ENCODE peak calls at places on chromosomes 16 and 17, in five cellular contexts. Z, G, T, I and Y are unnamed samples.

GRCh38 chr16:70588565-70588964 is 57.8 kb upstream of the IL34 start:
- DNase-seq in Z (no peak), G (no peak), T (no peak), I (no peak), Y (no peak)

GRCh38 chr17:1645207-1646171 is at the start of gene SCARF1:
- DNase-seq in Z (peak), G (peak), T (no peak), I (peak), Y (no peak)

GRCh38 chr16:25608002-25608401 is 83.8 kb upstream of the HS3ST4 start:
- DNase-seq in Z (peak), G (no peak), T (no peak), I (no peak), Y (no peak)

GRCh38 chr17:76384987-76385891 is 830 bp downstream of the SPHK1 start:
- DNase-seq in Z (peak), G (peak), T (peak), I (no peak), Y (peak)

GRCh38 chr17:47414612-47415011 is 90.9 kb downstream of the EFCAB13 start:
- DNase-seq in Z (no peak), G (no peak), T (no peak), I (no peak), Y (no peak)

GRCh38 chr17:55157165-55157564 is 107.6 kb upstream of the HLF start:
- DNase-seq in Z (no peak), G (no peak), T (no peak), I (peak), Y (peak)

GRCh38 chr16:23801387-23801786 is 34.4 kb upstream of the PRKCB start:
- DNase-seq in Z (peak), G (peak), T (peak), I (peak), Y (peak)

GRCh38 chr17:73325527-73325842 is 13.7 kb upstream of the CDC42EP4 start:
- DNase-seq in Z (no peak), G (no peak), T (no peak), I (no peak), Y (peak)

GRCh38 chr16:24699151-24699723 is 30.2 kb upstream of the TNRC6A start:
- DNase-seq in Z (no peak), G (no peak), T (no peak), I (no peak), Y (no peak)

DNA sequence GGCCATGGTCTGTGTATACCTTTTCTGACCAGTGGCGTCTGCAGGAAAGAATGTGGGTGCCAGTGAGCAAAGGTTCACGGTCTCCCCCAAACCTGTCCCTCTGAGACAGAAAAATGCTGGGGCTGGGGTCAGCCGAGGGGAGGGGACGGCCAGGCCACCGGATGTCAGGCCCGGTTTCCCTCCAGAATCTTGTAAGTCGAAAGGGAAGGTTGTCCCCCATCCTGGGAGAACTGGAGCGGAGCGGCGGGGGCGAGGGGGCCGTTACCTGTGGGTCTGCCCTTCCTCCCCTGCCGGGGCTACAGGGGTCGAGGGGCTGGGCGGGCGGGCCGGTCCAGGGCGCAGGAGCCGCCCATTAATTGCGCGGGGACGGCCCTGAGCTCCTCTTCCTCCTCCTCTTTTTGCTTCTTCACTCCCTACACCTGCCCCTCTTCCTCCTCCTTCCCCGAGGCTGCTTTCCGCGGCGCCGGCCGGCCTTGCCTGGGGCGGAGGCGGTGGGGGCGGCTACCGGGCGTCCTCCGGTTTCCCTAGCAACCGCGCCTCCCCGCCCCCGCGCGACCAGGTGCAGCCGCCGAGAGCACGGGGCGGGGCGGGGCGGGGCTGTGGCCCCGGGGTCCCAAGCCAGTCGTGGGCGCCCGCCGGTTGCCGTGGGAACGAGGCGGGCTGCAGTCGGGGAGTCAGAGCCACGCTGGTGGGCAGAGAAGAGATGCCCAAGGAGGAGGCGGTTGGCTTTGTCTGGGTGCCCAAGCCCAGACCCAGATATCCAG is at the start of gene MARCHF10:
- DNase-seq in Z (peak), G (no peak), T (peak), I (no peak), Y (no peak)
- H3K27ac ChIP-seq in Z (no peak), G (no peak), T (no peak), I (no peak), Y (no peak)

DNA sequence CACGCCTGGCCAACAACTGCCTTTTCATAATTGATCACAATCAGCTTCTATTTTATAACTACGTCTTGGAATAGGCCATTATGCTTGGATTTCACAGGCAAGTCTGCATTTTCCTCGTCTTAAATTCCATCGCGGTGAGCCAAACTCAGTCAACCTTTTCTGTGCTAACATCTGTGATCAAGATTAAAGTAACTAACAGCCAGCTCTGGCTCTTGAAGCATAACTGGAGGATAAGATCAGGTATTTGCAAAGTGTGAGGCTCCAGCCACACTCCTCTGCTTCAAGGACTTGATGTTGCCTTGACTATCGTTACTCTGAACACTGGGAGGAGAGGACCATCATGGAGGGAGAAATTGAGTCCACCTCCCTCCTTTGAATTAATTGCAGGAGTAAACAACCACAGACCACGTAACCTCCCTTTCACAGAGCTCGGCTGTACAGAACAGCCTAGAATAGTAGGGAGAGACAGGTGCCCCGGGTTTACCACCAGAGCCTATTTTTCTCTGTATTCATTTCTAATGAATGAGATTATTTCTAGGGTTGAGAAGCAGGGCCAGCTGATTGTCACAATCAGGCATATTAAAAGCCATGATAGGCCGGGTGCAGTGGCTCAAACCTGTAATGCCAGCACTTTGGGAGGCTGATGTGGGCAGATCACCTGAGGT is 143.0 kb downstream of the XYLT1 start:
- DNase-seq in Z (no peak), G (no peak), T (no peak), I (no peak), Y (no peak)
- H3K27ac ChIP-seq in Z (no peak), G (no peak), T (no peak), I (no peak), Y (no peak)

DNA sequence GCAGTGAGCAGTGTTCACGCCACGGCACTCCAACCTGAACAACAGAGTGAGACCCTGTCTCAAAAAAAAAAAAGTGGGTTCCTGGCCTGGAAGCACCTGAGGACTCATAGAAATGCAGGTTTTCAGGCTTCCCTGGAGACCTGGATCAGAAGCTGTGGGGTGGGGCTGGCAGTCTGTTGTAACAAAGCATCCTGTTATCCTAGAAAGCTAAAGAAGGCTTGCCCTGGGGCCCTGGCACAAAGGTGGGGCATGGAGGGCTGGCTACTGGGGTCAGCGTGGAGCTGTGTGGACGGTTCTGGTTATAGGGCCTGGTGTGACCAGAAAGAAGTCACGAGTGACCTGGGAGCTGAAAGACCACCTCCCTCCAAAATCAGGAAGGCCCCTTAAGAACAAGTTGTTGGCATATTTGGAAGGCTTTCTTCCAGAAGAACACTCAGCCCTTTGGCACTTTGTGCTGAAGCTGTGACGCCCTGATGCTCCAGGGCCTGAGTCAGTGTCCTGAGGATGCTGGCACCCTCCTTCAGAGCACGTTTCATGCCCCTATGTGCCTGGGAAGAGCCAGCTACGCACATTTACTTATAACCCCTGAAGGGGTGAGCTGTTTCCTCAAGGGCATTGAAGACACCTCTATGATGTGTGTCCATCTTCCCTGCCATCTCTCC is 6.2 kb downstream of the CRISPLD2 start:
- DNase-seq in Z (no peak), G (no peak), T (no peak), I (no peak), Y (no peak)
- H3K27ac ChIP-seq in Z (no peak), G (peak), T (no peak), I (no peak), Y (peak)

DNA sequence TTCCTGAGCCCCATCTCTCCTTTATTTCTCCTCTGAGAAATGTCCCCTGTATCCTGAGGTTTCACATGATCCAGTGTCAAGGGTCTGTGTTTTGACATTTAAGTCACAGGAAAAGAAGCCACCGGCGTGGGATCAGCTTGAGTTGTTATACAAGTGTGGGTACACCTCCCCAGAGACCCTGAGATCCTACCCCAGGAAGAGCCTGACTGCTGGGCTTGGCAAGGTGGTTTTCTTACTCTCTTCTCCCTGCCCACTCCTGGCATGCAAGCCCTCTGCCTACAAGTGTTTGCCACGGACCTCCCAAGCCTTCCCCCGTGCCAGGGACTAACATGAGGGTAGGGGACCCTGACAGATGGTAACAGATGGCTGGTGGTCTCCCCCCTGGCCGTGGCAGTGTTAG is 2.8 kb upstream of the ARHGAP27 start:
- DNase-seq in Z (no peak), G (no peak), T (no peak), I (no peak), Y (no peak)
- H3K27ac ChIP-seq in Z (no peak), G (no peak), T (no peak), I (no peak), Y (no peak)

GRCh38 chr16:89511352-89511751 is 3.1 kb downstream of the SPG7 start:
- DNase-seq in Z (no peak), G (no peak), T (no peak), I (no peak), Y (no peak)

GRCh38 chr16:89507834-89508590 is at the start of gene SPG7:
- DNase-seq in Z (peak), G (peak), T (peak), I (peak), Y (peak)

GRCh38 chr16:89507219-89507833 is 877 bp upstream of the SPG7 start:
- DNase-seq in Z (no peak), G (no peak), T (no peak), I (no peak), Y (no peak)

GRCh38 chr16:89512453-89512852 is 4.2 kb downstream of the SPG7 start:
- DNase-seq in Z (no peak), G (no peak), T (no peak), I (no peak), Y (no peak)

GRCh38 chr16:89510526-89510925 is 2.3 kb downstream of the SPG7 start:
- DNase-seq in Z (no peak), G (no peak), T (no peak), I (no peak), Y (no peak)
- H3K27ac ChIP-seq in Z (no peak), G (no peak), T (no peak), I (no peak), Y (no peak)

GRCh38 chr17:7218774-7219173 is 862 bp downstream of the DLG4 start:
- DNase-seq in Z (no peak), G (no peak), T (no peak), I (peak), Y (no peak)
- H3K27ac ChIP-seq in Z (no peak), G (peak), T (peak), I (no peak), Y (peak)